ENCODE peak calls at places on chromosomes 7 and 10, in five cellular contexts. P is IMR-90, J is gastrocnemius medialis, N is right lobe of liver, E is thyroid gland. C is an unnamed sample. For H3K4me1, the result is how much of the 10 kb centered on the place peaks cover.

GRCh38 chr10:132809237-132810140 is 23.5 kb upstream of the NKX6-2 start:
- DNase-seq in P (no peak), E (no peak), N (no peak), J (no peak), C (no peak)

GRCh38 chr10:95841711-95842498 is 65.9 kb upstream of the CC2D2B start:
- DNase-seq in N (no peak), P (peak), E (peak), J (no peak), C (no peak)

GRCh38 chr7:47763063-47763974 is 181.4 kb upstream of the TNS3 start:
- DNase-seq in E (no peak), N (peak), J (no peak), P (peak), C (no peak)

GRCh38 chr7:44631458-44632115 is 25.2 kb downstream of the OGDH start:
- DNase-seq in E (no peak), J (no peak), P (peak), N (no peak), C (no peak)

GRCh38 chr10:54742416-54742815 is 58.6 kb downstream of the PCDH15 start:
- DNase-seq in J (no peak), P (no peak), N (no peak), E (no peak), C (no peak)

GRCh38 chr10:125756853-125757487 is 18.7 kb downstream of the MMP21 start:
- DNase-seq in N (no peak), J (no peak), P (no peak), E (no peak), C (no peak)

GRCh38 chr7:99102809-99103690 is 40.9 kb downstream of the SMURF1 start:
- DNase-seq in E (no peak), P (peak), N (no peak), J (no peak), C (no peak)

GRCh38 chr7:28957064-28957821 is 887 bp downstream of the TRIL start:
- DNase-seq in J (no peak), P (no peak), N (no peak), E (peak), C (no peak)

GRCh38 chr7:50621932-50622587 is 56.9 kb upstream of the DDC start:
- DNase-seq in E (no peak), P (no peak), N (no peak), J (no peak), C (no peak)

GRCh38 chr10:10530313-10530712 is 487.4 kb upstream of the CELF2 start:
- DNase-seq in E (no peak), P (peak), N (no peak), J (no peak), C (no peak)

GRCh38 chr7:27519801-27520200 is 142.9 kb downstream of the HIBADH start:
- DNase-seq in J (no peak), E (no peak), P (no peak), N (no peak), C (no peak)

GRCh38 chr7:143279186-143280098 is 5.3 kb upstream of the TMEM139 start:
- DNase-seq in N (no peak), J (no peak), E (no peak), P (peak), C (no peak)

GRCh38 chr10:102269017-102269416 is 23.7 kb downstream of the GBF1 start:
- DNase-seq in J (peak), P (no peak), N (no peak), E (no peak), C (no peak)

GRCh38 chr7:158258411-158259130 is 329.1 kb downstream of the PTPRN2 start:
- DNase-seq in E (no peak), P (no peak), N (no peak), J (no peak), C (no peak)

GRCh38 chr7:151459726-151460473 is 20.0 kb upstream of the CRYGN start:
- DNase-seq in J (peak), P (peak), E (peak), N (peak), C (peak)

GRCh38 chr10:74775099-74775498 is 51.3 kb upstream of the KAT6B start:
- DNase-seq in N (no peak), J (no peak), E (no peak), P (no peak), C (no peak)

GRCh38 chr10:4662576-4663161 is 163.3 kb upstream of the AKR1E2 start:
- DNase-seq in N (no peak), J (peak), E (no peak), P (no peak), C (no peak)

GRCh38 chr7:157432541-157432956 is 95.7 kb downstream of the DNAJB6 start:
- DNase-seq in N (peak), P (peak), E (peak), J (no peak), C (no peak)

GRCh38 chr7:106313456-106313891 is 28.7 kb upstream of the NAMPT start:
- DNase-seq in E (no peak), P (peak), N (no peak), J (no peak), C (no peak)

GRCh38 chr10:97543025-97543546 is 29.5 kb upstream of the ANKRD2 start:
- DNase-seq in E (peak), J (peak), N (peak), P (peak), C (peak)

GRCh38 chr10:79487296-79488194 is 24.8 kb upstream of the EIF5AL1 start:
- DNase-seq in N (peak), P (peak), E (peak), J (peak), C (peak)

GRCh38 chr7:116271161-116271979 is 61.0 kb downstream of the TES start:
- DNase-seq in E (no peak), J (no peak), P (peak), N (no peak), C (no peak)

GRCh38 chr7:30466266-30466665 is 12.3 kb downstream of the NOD1 start:
- DNase-seq in E (no peak), N (no peak), J (no peak), P (no peak), C (no peak)

DNA sequence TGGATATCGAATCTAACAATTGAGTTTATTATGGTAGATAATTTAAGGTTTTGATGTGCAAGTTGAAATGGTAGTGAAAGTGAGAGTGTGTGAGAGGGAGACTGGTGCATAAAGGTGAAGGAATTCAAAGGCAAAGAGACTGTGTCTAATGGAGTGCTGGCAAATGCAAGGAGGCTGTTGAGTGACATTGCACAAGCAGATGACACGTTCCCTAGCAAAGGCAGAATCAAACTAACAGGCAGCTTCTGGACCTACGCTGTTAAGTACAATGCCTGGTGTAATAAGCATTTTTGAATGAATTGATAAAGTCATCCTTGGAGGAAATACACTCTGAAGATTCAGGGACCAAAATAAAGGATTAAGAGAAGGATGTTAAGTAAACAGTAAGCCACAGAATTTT is 11.7 kb upstream of the GPR141 start:
- DNase-seq in N (no peak), P (no peak), E (no peak), J (no peak), C (no peak)
- H3K4me1 ChIP-seq in N (under half), P (under half), E (under half), J (under half), C (under half)

GRCh38 chr7:75891815-75892411 is 13.1 kb downstream of the RHBDD2 start:
- DNase-seq in J (no peak), P (no peak), N (no peak), E (no peak), C (no peak)
- TF ChIP-seq POLR2A in J (no peak), P (no peak), N (no peak), E (no peak), C (no peak)

DNA sequence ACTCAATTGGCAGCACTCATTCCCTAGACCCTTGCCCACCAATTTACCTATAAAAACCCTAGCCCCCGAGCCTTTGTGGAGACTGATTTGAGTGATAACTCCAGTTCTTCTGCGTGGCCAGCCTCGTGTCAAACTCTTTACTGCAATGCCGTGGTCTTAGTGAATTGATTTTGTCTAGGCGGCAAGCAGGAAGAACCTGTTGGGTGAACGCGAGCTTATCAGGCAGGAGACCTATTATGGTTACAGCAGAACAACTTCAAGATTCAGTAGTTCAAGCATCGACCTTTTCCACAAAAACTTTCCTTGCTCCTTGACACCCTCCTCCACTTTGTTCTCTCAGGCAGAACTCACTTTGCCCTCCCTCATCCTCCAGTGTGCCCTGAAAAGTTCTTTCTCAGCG is 12.2 kb downstream of the SSMEM1 start:
- DNase-seq in N (no peak), E (peak), P (no peak), J (no peak), C (no peak)
- H3K4me1 ChIP-seq in N (under half), E (under half), P (under half), J (under half), C (under half)

DNA sequence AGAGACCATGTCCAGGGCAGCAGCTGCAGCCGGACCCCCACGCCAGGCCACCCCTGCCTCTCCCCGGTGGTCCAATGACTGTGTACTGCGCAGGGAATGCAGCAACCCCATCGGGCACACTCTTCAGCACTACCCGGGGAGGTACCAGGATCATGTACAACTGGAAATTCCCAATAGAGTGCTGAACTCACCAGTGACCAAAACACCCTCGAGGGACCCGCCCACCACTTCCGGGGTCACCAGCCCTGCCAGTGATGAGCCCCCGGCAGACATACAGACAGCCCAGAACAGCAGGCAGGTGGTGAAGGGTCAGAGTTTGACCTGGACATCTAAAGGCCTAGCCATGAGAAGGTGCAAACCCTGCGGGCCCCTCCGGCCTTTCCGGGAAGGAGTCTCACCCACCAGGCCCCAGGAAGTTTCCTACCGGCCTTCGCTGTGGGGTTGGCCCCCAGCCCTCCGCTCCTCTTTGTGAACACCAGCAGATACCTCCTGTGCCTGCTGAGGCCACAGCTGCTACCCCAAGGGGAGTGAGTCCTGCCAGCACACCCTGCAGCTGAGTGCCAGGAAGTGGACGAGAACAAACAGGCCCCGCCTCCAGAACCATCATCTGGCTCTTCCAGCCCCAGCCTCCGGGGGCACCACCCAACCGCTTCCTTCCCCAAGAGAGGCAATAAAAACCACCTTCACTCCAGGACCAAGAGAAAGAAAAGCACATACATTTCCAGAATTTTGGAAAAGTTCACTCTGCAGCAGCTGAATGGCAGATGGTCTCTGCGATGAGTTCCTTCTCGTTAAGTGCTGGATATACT is 5.0 kb upstream of the ANKRD61 start:
- DNase-seq in N (peak), J (peak), P (peak), E (peak), C (peak)
- TF ChIP-seq POLR2A in N (no peak), J (no peak), P (no peak), E (no peak), C (no peak)

C was measured in suprapubic skin.